ENCODE peak calls at places on chromosomes 13 and 19, in ten cellular contexts. F is HFF-Myc, Y is colonic mucosa, Z is uterus, G is A549, M is foreskin fibroblast, Q is fibroblast of mammary gland, C is right atrium auricular region, B is mammary epithelial cell, A is cardiac fibroblast. W is an unnamed sample.

GRCh38 chr19:4267101-4267900 is 11.8 kb upstream of the SHD start:
- DNase-seq in A (peak; percentile 52), G (peak; percentile 61), C (no peak), F (peak; percentile 32), Y (peak; percentile 67), Q (peak; percentile 60), M (peak; percentile 55), Z (peak; percentile 51), B (peak; percentile 42), W (no peak)

GRCh38 chr13:39578821-39579291 is 24.1 kb downstream of the LHFPL6 start:
- DNase-seq in A (no peak), Z (no peak), C (no peak), M (no peak), G (no peak), Q (no peak), F (no peak), B (no peak), Y (no peak), W (no peak)

GRCh38 chr19:41882568-41883462 is at the start of gene ARHGEF1:
- DNase-seq in C (no peak), G (peak; percentile 90), Z (peak; percentile 35), B (peak; percentile 30), Q (no peak), M (peak; percentile 72), F (no peak), A (peak; percentile 39), Y (peak; percentile 63), W (no peak)

GRCh38 chr19:39196860-39197562 is at the start of gene NCCRP1:
- DNase-seq in G (no peak), F (no peak), M (no peak), Y (no peak), Q (no peak), Z (no peak), A (no peak), C (no peak), B (no peak), W (no peak)

GRCh38 chr13:93771782-93772181 is 545.2 kb downstream of the GPC6 start:
- DNase-seq in F (no peak), Q (peak; percentile 25), B (no peak), A (peak; percentile 39), Y (no peak), Z (no peak), C (no peak), G (no peak), M (no peak), W (no peak)

GRCh38 chr13:104477256-104477655 is 1411.0 kb upstream of the SLC10A2 start:
- DNase-seq in Z (no peak), F (no peak), A (no peak), G (no peak), B (peak; percentile 39), C (no peak), Q (peak; percentile 33), Y (no peak), M (peak; percentile 4), W (no peak)

GRCh38 chr13:99955747-99956472 is 15.7 kb downstream of the ZIC5 start:
- DNase-seq in M (peak; percentile 53), Z (no peak), C (no peak), G (no peak), Q (peak; percentile 43), A (peak; percentile 25), Y (no peak), F (no peak), B (no peak), W (no peak)

GRCh38 chr19:13153627-13154240 is 3.5 kb downstream of the IER2 start:
- DNase-seq in M (peak; percentile 68), B (no peak), Z (peak; percentile 40), Q (no peak), Y (peak; percentile 42), A (peak; percentile 62), F (no peak), C (no peak), G (no peak), W (no peak)

GRCh38 chr19:2040647-2041435 is 10.2 kb downstream of the MKNK2 start:
- DNase-seq in G (no peak), Y (no peak), C (no peak), F (no peak), B (no peak), M (no peak), Q (no peak), A (no peak), Z (no peak), W (no peak)
- H3K4me3 ChIP-seq in G (peak overlapping the region; percentile 35), Y (no peak overlapping the region), C (no peak overlapping the region), F (no peak overlapping the region), B (no peak overlapping the region), M (no peak overlapping the region), Q (no peak overlapping the region), A (no peak overlapping the region), Z (no peak overlapping the region), W (no peak overlapping the region)

GRCh38 chr13:65855276-65855675 is 1374.9 kb downstream of the PCDH9 start:
- DNase-seq in Q (peak; percentile 51), G (no peak), M (peak; percentile 62), A (peak; percentile 11), Z (no peak), B (no peak), Y (no peak), C (no peak), F (no peak), W (no peak)
- TF ChIP-seq CTCF in Q (no peak), G (no peak), M (no peak), A (no peak), Z (no peak), B (no peak), Y (no peak), C (no peak), F (no peak), W (no peak)

GRCh38 chr19:7914598-7915045 is at the start of gene TGFBR3L:
- DNase-seq in Q (no peak), A (no peak), Z (peak; percentile 14), M (no peak), Y (no peak), B (no peak), F (no peak), C (no peak), G (no peak), W (no peak)

GRCh38 chr19:7914099-7914498 is 531 bp upstream of the TGFBR3L start:
- DNase-seq in A (no peak), F (no peak), G (no peak), C (no peak), B (no peak), Z (no peak), Y (no peak), M (no peak), Q (no peak), W (no peak)

GRCh38 chr19:7916908-7917291 is 2.3 kb downstream of the TGFBR3L start:
- DNase-seq in F (no peak), A (no peak), Y (no peak), B (no peak), M (peak; percentile 29), Q (no peak), C (no peak), Z (no peak), G (no peak), W (no peak)

GRCh38 chr19:7916137-7916907 is 1.7 kb downstream of the TGFBR3L start:
- DNase-seq in F (no peak), Y (no peak), Q (no peak), M (peak; percentile 74), B (no peak), C (no peak), A (no peak), G (no peak), Z (no peak), W (no peak)

DNA sequence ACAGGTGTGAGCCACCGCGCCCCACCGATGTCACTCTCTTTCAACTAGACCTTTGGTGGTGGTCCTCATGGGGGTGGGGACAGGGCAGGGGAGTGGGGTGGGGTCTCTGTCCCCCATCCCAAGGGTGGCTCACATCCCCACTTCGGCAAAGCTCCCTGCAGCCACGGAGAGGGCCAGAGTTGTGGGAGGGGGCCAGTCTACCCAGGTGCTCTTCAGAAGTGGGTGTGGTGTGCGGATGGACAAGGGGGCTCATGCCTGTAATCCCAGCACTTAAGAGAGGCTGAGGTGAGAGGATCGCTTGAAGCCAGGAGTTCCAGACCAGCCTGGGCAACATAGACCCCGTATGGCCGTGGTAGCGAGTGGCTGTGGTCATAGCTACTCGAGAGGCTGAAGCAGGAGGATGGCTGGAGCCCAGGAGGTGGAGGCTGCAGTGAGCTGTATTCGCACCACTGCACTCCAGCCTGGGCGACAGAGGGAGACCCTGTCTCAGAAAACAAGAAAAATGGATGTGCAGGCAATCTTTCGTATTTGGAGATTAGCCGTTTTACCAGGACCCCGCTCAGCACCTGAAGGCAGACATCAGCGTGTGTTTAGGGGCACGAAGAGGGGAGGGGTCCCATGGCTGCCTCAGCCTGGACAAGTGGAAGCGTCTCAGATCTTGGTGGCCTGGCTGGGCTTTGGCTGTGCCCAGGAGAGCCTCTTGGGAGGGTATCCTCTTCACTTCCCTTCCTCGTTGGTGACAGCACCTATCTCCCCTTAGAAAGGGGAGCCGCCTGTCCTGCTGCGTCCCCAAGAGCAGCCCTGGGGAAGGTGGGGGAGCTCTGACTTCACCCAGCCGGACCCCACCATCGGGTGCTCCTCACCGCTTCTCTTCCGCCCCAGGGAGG is 863 bp downstream of the TGFBR3L start:
- DNase-seq in M (no peak), C (no peak), Q (no peak), A (no peak), F (no peak), Z (peak; percentile 12), Y (no peak), G (no peak), B (no peak), W (no peak)
- H3K4me3 ChIP-seq in M (peak overlapping the region; percentile 49), C (peak overlapping the region; percentile 35), Q (peak overlapping the region; percentile 10), A (peak overlapping the region; percentile 40), F (no peak overlapping the region), Z (no peak overlapping the region), Y (peak overlapping the region; percentile 30), G (no peak overlapping the region), B (no peak overlapping the region), W (peak overlapping the region; percentile 41)

DNA sequence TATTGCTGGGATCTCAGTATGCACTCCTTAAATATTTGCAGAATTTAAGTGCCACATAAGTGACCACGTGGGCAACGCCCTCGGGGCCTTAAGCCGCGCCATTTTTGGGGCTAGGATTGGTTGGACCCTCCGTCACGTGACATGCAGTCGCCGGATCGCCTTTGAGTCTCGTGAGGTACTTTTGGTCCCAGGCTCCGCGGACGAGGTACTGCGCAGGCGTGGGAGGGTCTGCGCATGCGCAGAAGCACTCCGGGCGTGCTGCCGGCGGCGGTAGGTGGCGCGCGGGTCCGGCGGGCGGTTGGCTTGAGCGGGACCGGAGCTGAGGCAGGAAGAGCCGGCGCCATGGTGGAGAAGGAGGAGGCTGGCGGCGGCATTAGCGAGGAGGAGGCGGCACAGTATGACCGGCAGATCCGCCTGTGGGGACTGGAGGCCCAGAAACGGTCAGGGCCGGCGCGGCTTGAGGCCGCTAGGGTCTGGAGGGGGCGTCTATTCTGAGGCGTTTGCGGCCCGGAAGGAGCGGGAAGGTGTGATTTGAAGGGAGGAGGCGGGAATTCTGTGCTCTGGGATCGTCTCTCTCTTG is at the start of gene SAE1:
- DNase-seq in A (peak; percentile 99), Z (peak; percentile 93), Y (peak; percentile 94), M (peak; percentile 100), C (peak; percentile 98), Q (peak; percentile 99), B (peak; percentile 92), F (peak; percentile 98), G (peak; percentile 100), W (peak; percentile 64)
- TF ChIP-seq CTCF in A (peak; percentile 32), Z (peak; percentile 69), Y (peak; percentile 25), M (peak; percentile 46), C (peak; percentile 32), Q (no peak), B (peak; percentile 66), F (peak; percentile 52), G (peak; percentile 50), W (peak; percentile 43)

DNA sequence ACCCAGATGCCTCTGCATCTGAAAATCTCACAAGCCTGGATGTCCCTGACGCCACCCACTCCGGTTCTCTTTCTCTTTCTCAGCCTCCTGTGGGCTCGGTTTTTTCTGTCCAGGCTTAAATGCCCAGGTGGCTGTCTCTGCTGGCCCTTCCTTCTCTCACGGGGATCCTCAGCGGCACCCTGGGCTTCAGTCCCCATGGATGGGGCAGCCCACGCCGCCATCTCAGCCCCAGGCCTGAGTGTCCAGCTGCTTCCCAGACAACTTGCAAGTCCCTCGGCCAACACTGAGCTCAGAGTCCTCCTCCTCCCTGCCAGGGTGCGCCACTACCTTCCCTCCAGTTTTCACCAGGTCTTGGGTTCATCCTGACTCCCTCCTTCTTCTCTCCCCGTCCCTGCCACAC is 6.4 kb downstream of the FBN3 start:
- DNase-seq in Q (no peak), G (no peak), B (no peak), A (no peak), Z (no peak), Y (no peak), M (peak; percentile 16), C (no peak), F (no peak), W (no peak)
- H3K4me3 ChIP-seq in Q (no peak overlapping the region), G (no peak overlapping the region), B (no peak overlapping the region), A (no peak overlapping the region), Z (no peak overlapping the region), Y (no peak overlapping the region), M (no peak overlapping the region), C (no peak overlapping the region), F (no peak overlapping the region), W (no peak overlapping the region)